ENCODE peak calls at places on chromosomes 12 and 14, in four cellular contexts. One of them, this sample, is unnamed.

GRCh38 chr12:4900327-4900726 is 9.4 kb upstream of the KCNA1 start:
- DNase-seq in HEK293T: no peak
- DNase-seq in HCT116: no peak
- DNase-seq in A549: no peak
- DNase-seq in this sample: no peak

GRCh38 chr12:107402041-107403022 is 283.3 kb upstream of the PWP1 start:
- DNase-seq in HEK293T: peak
- DNase-seq in HCT116: peak
- DNase-seq in A549: peak
- DNase-seq in this sample: peak

GRCh38 chr14:68782091-68782981 is 10.5 kb downstream of the ZFP36L1 start:
- DNase-seq in HEK293T: no peak
- DNase-seq in HCT116: no peak
- DNase-seq in A549: no peak
- DNase-seq in this sample: peak

GRCh38 chr12:9813821-9814798 is 13.2 kb upstream of the KLRF1 start:
- DNase-seq in HEK293T: peak
- DNase-seq in HCT116: peak
- DNase-seq in A549: peak
- DNase-seq in this sample: peak

GRCh38 chr12:78290606-78291345 is 460.1 kb downstream of the NAV3 start:
- DNase-seq in HEK293T: no peak
- DNase-seq in HCT116: no peak
- DNase-seq in A549: no peak
- DNase-seq in this sample: no peak

GRCh38 chr12:87866602-87867292 is 162.5 kb downstream of the C12orf50 start:
- DNase-seq in HEK293T: peak
- DNase-seq in HCT116: peak
- DNase-seq in A549: no peak
- DNase-seq in this sample: no peak

GRCh38 chr14:34012978-34013713 is 62.3 kb upstream of the EGLN3 start:
- DNase-seq in HEK293T: no peak
- DNase-seq in HCT116: no peak
- DNase-seq in A549: no peak
- DNase-seq in this sample: no peak

GRCh38 chr12:96069511-96070231 is 34.3 kb upstream of the LTA4H start:
- DNase-seq in HEK293T: no peak
- DNase-seq in HCT116: no peak
- DNase-seq in A549: no peak
- DNase-seq in this sample: no peak

GRCh38 chr14:91410781-91411536 is 6.7 kb downstream of the CCDC88C start:
- DNase-seq in HEK293T: no peak
- DNase-seq in HCT116: no peak
- DNase-seq in A549: no peak
- DNase-seq in this sample: no peak

GRCh38 chr14:104352493-104353220 is 214.3 kb downstream of the KIF26A start:
- DNase-seq in HEK293T: no peak
- DNase-seq in HCT116: no peak
- DNase-seq in A549: no peak
- DNase-seq in this sample: no peak

GRCh38 chr12:123250471-123251383 is 17.5 kb downstream of the MTRFR start:
- DNase-seq in HEK293T: no peak
- DNase-seq in HCT116: peak
- DNase-seq in A549: peak
- DNase-seq in this sample: no peak

GRCh38 chr12:54958048-54958658 is 26.4 kb downstream of the TESPA1 start:
- DNase-seq in HEK293T: peak
- DNase-seq in HCT116: peak
- DNase-seq in A549: peak
- DNase-seq in this sample: peak

GRCh38 chr14:40762685-40763084 is 844.0 kb upstream of the LRFN5 start:
- DNase-seq in HEK293T: no peak
- DNase-seq in HCT116: no peak
- DNase-seq in A549: no peak
- DNase-seq in this sample: no peak

GRCh38 chr14:35121026-35121886 is 534 bp downstream of the PPP2R3C start:
- DNase-seq in HEK293T: no peak
- DNase-seq in HCT116: no peak
- DNase-seq in A549: peak
- DNase-seq in this sample: no peak

GRCh38 chr12:132162508-132163031 is 18.3 kb downstream of the NOC4L start:
- DNase-seq in HEK293T: no peak
- DNase-seq in HCT116: no peak
- DNase-seq in A549: no peak
- DNase-seq in this sample: peak

GRCh38 chr14:75725481-75725880 is 64.4 kb downstream of the TTLL5 start:
- DNase-seq in HEK293T: no peak
- DNase-seq in HCT116: no peak
- DNase-seq in A549: no peak
- DNase-seq in this sample: no peak

GRCh38 chr14:50875359-50876090 is 3.7 kb downstream of the ABHD12B start:
- DNase-seq in HEK293T: no peak
- DNase-seq in HCT116: no peak
- DNase-seq in A549: no peak
- DNase-seq in this sample: peak

GRCh38 chr14:98227000-98227726 is 1044.8 kb downstream of the BCL11B start:
- DNase-seq in HEK293T: no peak
- DNase-seq in HCT116: no peak
- DNase-seq in A549: no peak
- DNase-seq in this sample: peak

GRCh38 chr12:98509063-98509462 is 6.3 kb upstream of the TMPO start:
- DNase-seq in HEK293T: no peak
- DNase-seq in HCT116: no peak
- DNase-seq in A549: no peak
- DNase-seq in this sample: no peak

GRCh38 chr12:30867415-30867814 is 59.1 kb upstream of the TSPAN11 start:
- DNase-seq in HEK293T: no peak
- DNase-seq in HCT116: no peak
- DNase-seq in A549: no peak
- DNase-seq in this sample: no peak

GRCh38 chr12:96979532-96979931 is 72.5 kb downstream of the NEDD1 start:
- DNase-seq in HEK293T: no peak
- DNase-seq in HCT116: no peak
- DNase-seq in A549: no peak
- DNase-seq in this sample: no peak

GRCh38 chr12:26870491-26871419 is 37.8 kb upstream of the ITPR2 start:
- DNase-seq in HEK293T: no peak
- DNase-seq in HCT116: peak
- DNase-seq in A549: no peak
- DNase-seq in this sample: no peak

GRCh38 chr12:98465950-98466349 is 49.4 kb upstream of the TMPO start:
- DNase-seq in HEK293T: no peak
- DNase-seq in HCT116: no peak
- DNase-seq in A549: no peak
- DNase-seq in this sample: no peak

GRCh38 chr12:49661191-49661590 is 37.8 kb downstream of the PRPF40B start:
- DNase-seq in HEK293T: no peak
- DNase-seq in HCT116: no peak
- DNase-seq in A549: no peak
- DNase-seq in this sample: no peak

GRCh38 chr14:29584992-29585391 is 342.7 kb downstream of the PRKD1 start:
- DNase-seq in HEK293T: peak
- DNase-seq in HCT116: no peak
- DNase-seq in A549: no peak
- DNase-seq in this sample: no peak

GRCh38 chr14:101876539-101876938 is 87.8 kb upstream of the DYNC1H1 start:
- DNase-seq in HEK293T: no peak
- DNase-seq in HCT116: no peak
- DNase-seq in A549: no peak
- DNase-seq in this sample: peak

GRCh38 chr12:121061831-121062230 is 22.8 kb upstream of the OASL start:
- DNase-seq in HEK293T: no peak
- DNase-seq in HCT116: peak
- DNase-seq in A549: no peak
- DNase-seq in this sample: no peak

GRCh38 chr14:76919811-76920571 is 93.8 kb downstream of the LRRC74A start:
- DNase-seq in HEK293T: no peak
- DNase-seq in HCT116: no peak
- DNase-seq in A549: no peak
- DNase-seq in this sample: no peak

GRCh38 chr14:74324945-74325361 is 22.2 kb upstream of the ABCD4 start:
- DNase-seq in HEK293T: peak
- DNase-seq in HCT116: no peak
- DNase-seq in A549: peak
- DNase-seq in this sample: no peak

GRCh38 chr12:26239508-26240328 is 44.3 kb downstream of the SSPN start:
- DNase-seq in HEK293T: no peak
- DNase-seq in HCT116: peak
- DNase-seq in A549: no peak
- DNase-seq in this sample: no peak

GRCh38 chr14:101030586-101030985 is 127.1 kb upstream of the RTL1 start:
- DNase-seq in HEK293T: no peak
- DNase-seq in HCT116: no peak
- DNase-seq in A549: no peak
- DNase-seq in this sample: no peak

GRCh38 chr14:36161781-36162180 is 14.7 kb downstream of the PTCSC3 start:
- DNase-seq in HEK293T: no peak
- DNase-seq in HCT116: no peak
- DNase-seq in A549: no peak
- DNase-seq in this sample: no peak

GRCh38 chr14:104299993-104300761 is 161.8 kb downstream of the KIF26A start:
- DNase-seq in HEK293T: no peak
- DNase-seq in HCT116: no peak
- DNase-seq in A549: no peak
- DNase-seq in this sample: peak

GRCh38 chr12:30847259-30847658 is 79.3 kb upstream of the TSPAN11 start:
- DNase-seq in HEK293T: no peak
- DNase-seq in HCT116: peak
- DNase-seq in A549: no peak
- DNase-seq in this sample: peak

GRCh38 chr12:98594050-98594853 is 766 bp downstream of the SLC25A3 start:
- DNase-seq in HEK293T: no peak
- DNase-seq in HCT116: no peak
- DNase-seq in A549: no peak
- DNase-seq in this sample: no peak

GRCh38 chr12:114013601-114014345 is 47.6 kb upstream of the RBM19 start:
- DNase-seq in HEK293T: peak
- DNase-seq in HCT116: peak
- DNase-seq in A549: no peak
- DNase-seq in this sample: no peak

GRCh38 chr14:36975834-36976233 is 196.6 kb downstream of the SLC25A21 start:
- DNase-seq in HEK293T: no peak
- DNase-seq in HCT116: no peak
- DNase-seq in A549: no peak
- DNase-seq in this sample: no peak

GRCh38 chr14:61586539-61587396 is 108.5 kb upstream of the HIF1A start:
- DNase-seq in HEK293T: no peak
- DNase-seq in HCT116: no peak
- DNase-seq in A549: no peak
- DNase-seq in this sample: no peak

This sample was measured in CD8-positive, alpha-beta memory T cell.